ENCODE peak calls at places on chromosomes 4 and X, in six cellular contexts. One of them, this sample, is unnamed.

GRCh38 chrX:35890699-35891098 is 28.8 kb upstream of the CFAP47 start:
- DNase-seq in mesendoderm: peak; percentile 75
- DNase-seq in trophoblast cell: peak; percentile 30
- DNase-seq in H9: peak; percentile 59
- DNase-seq in IMR-90: peak; percentile 11
- DNase-seq in neuronal stem cell: peak; percentile 9
- DNase-seq in this sample: peak; percentile 47

GRCh38 chr4:174256277-174256713 is 27.2 kb downstream of the FBXO8 start:
- DNase-seq in mesendoderm: no peak
- DNase-seq in neuronal stem cell: no peak
- DNase-seq in trophoblast cell: no peak
- DNase-seq in IMR-90: peak; percentile 63
- DNase-seq in H9: no peak
- DNase-seq in this sample: no peak

GRCh38 chr4:128737098-128737513 is 72.4 kb upstream of the JADE1 start:
- DNase-seq in trophoblast cell: no peak
- DNase-seq in H9: peak; percentile 29
- DNase-seq in mesendoderm: peak; percentile 32
- DNase-seq in neuronal stem cell: no peak
- DNase-seq in IMR-90: no peak
- DNase-seq in this sample: no peak

GRCh38 chr4:82886145-82886942 is 4.6 kb downstream of the SEC31A start:
- DNase-seq in H9: no peak
- DNase-seq in IMR-90: no peak
- DNase-seq in trophoblast cell: no peak
- DNase-seq in mesendoderm: no peak
- DNase-seq in neuronal stem cell: no peak
- DNase-seq in this sample: no peak

GRCh38 chr4:149521611-149522010 is 294.0 kb downstream of the IQCM start:
- DNase-seq in neuronal stem cell: peak; percentile 2
- DNase-seq in trophoblast cell: no peak
- DNase-seq in IMR-90: no peak
- DNase-seq in mesendoderm: no peak
- DNase-seq in H9: no peak
- DNase-seq in this sample: no peak

GRCh38 chr4:121728798-121729226 is 32.0 kb upstream of the ANXA5 start:
- DNase-seq in IMR-90: peak; percentile 89
- DNase-seq in neuronal stem cell: no peak
- DNase-seq in trophoblast cell: peak; percentile 50
- DNase-seq in mesendoderm: no peak
- DNase-seq in H9: no peak
- DNase-seq in this sample: no peak

GRCh38 chr4:1154523-1155182 is 17.7 kb downstream of the SPON2 start:
- DNase-seq in mesendoderm: no peak
- DNase-seq in H9: no peak
- DNase-seq in neuronal stem cell: no peak
- DNase-seq in trophoblast cell: no peak
- DNase-seq in IMR-90: peak; percentile 25
- DNase-seq in this sample: no peak

GRCh38 chr4:13264126-13264525 is 220.0 kb downstream of the RAB28 start:
- DNase-seq in H9: no peak
- DNase-seq in mesendoderm: no peak
- DNase-seq in trophoblast cell: no peak
- DNase-seq in IMR-90: no peak
- DNase-seq in neuronal stem cell: no peak
- DNase-seq in this sample: no peak

GRCh38 chrX:65667503-65668355 is at the start of gene MSN:
- DNase-seq in mesendoderm: peak; percentile 67
- DNase-seq in neuronal stem cell: peak; percentile 23
- DNase-seq in H9: peak; percentile 57
- DNase-seq in IMR-90: peak; percentile 35
- DNase-seq in trophoblast cell: no peak
- DNase-seq in this sample: peak; percentile 64

GRCh38 chr4:119664168-119664907 is 35.7 kb upstream of the PDE5A start:
- DNase-seq in neuronal stem cell: no peak
- DNase-seq in mesendoderm: no peak
- DNase-seq in IMR-90: peak; percentile 30
- DNase-seq in H9: no peak
- DNase-seq in trophoblast cell: no peak
- DNase-seq in this sample: no peak

GRCh38 chrX:154369453-154370299 is 4.8 kb downstream of the FLNA start:
- DNase-seq in H9: peak; percentile 88
- DNase-seq in trophoblast cell: peak; percentile 33
- DNase-seq in IMR-90: peak; percentile 95
- DNase-seq in mesendoderm: peak; percentile 95
- DNase-seq in neuronal stem cell: peak; percentile 84
- DNase-seq in this sample: no peak
- H2BK5ac ChIP-seq in H9: no peak overlapping the region
- H2BK5ac ChIP-seq in trophoblast cell: peak overlapping the region; percentile 98
- H2BK5ac ChIP-seq in IMR-90: peak overlapping the region; percentile 98
- H2BK5ac ChIP-seq in mesendoderm: peak overlapping the region; percentile 95
- H2BK5ac ChIP-seq in neuronal stem cell: peak overlapping the region; percentile 93
- H2BK5ac ChIP-seq in this sample: peak overlapping the region; percentile 96

GRCh38 chr4:52825311-52826090 is 36.6 kb upstream of the RASL11B start:
- DNase-seq in H9: peak; percentile 17
- DNase-seq in trophoblast cell: peak; percentile 27
- DNase-seq in mesendoderm: peak; percentile 47
- DNase-seq in neuronal stem cell: no peak
- DNase-seq in IMR-90: peak; percentile 10
- DNase-seq in this sample: no peak

GRCh38 chr4:52824270-52824602 is 37.9 kb upstream of the RASL11B start:
- DNase-seq in H9: peak; percentile 20
- DNase-seq in IMR-90: no peak
- DNase-seq in mesendoderm: no peak
- DNase-seq in trophoblast cell: no peak
- DNase-seq in neuronal stem cell: no peak
- DNase-seq in this sample: no peak

GRCh38 chr4:52823478-52824092 is 38.5 kb upstream of the RASL11B start:
- DNase-seq in trophoblast cell: no peak
- DNase-seq in H9: no peak
- DNase-seq in neuronal stem cell: no peak
- DNase-seq in IMR-90: peak; percentile 47
- DNase-seq in mesendoderm: no peak
- DNase-seq in this sample: no peak

GRCh38 chr4:52822583-52823477 is 39.3 kb upstream of the RASL11B start:
- DNase-seq in trophoblast cell: no peak
- DNase-seq in IMR-90: peak; percentile 76
- DNase-seq in neuronal stem cell: no peak
- DNase-seq in H9: no peak
- DNase-seq in mesendoderm: no peak
- DNase-seq in this sample: no peak

GRCh38 chr4:52824603-52825310 is 37.4 kb upstream of the RASL11B start:
- DNase-seq in IMR-90: peak; percentile 85
- DNase-seq in H9: peak; percentile 21
- DNase-seq in neuronal stem cell: no peak
- DNase-seq in mesendoderm: peak; percentile 60
- DNase-seq in trophoblast cell: peak; percentile 30
- DNase-seq in this sample: no peak
- H2BK5ac ChIP-seq in IMR-90: peak overlapping the region; percentile 40
- H2BK5ac ChIP-seq in H9: no peak overlapping the region
- H2BK5ac ChIP-seq in neuronal stem cell: no peak overlapping the region
- H2BK5ac ChIP-seq in mesendoderm: no peak overlapping the region
- H2BK5ac ChIP-seq in trophoblast cell: peak overlapping the region; percentile 26
- H2BK5ac ChIP-seq in this sample: peak overlapping the region; percentile 48

DNA sequence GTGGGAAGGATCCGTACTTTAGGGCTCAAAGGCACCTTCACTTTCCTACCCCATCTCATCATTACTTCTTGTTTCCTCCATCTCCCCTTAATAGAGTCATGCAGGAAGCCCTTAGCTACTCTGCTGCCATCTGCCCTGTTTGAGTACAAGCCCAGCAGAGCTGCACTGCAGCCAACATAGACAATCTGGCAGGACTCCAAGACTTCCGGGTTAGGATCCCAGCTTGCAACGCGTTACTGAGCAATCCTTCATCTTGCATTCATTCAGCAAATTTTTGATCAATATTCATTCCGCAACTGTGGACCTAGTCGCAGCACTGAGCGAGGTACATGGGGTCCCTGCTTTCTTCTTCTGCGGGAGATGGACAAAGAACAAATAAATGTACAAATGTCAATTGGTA is 344.9 kb downstream of the BCOR start:
- DNase-seq in mesendoderm: no peak
- DNase-seq in trophoblast cell: no peak
- DNase-seq in neuronal stem cell: no peak
- DNase-seq in H9: no peak
- DNase-seq in IMR-90: peak; percentile 29
- DNase-seq in this sample: no peak
- H2BK5ac ChIP-seq in mesendoderm: no peak overlapping the region
- H2BK5ac ChIP-seq in trophoblast cell: no peak overlapping the region
- H2BK5ac ChIP-seq in neuronal stem cell: no peak overlapping the region
- H2BK5ac ChIP-seq in H9: no peak overlapping the region
- H2BK5ac ChIP-seq in IMR-90: no peak overlapping the region
- H2BK5ac ChIP-seq in this sample: no peak overlapping the region

GRCh38 chrX:63679432-63679831 is 105.6 kb downstream of the ARHGEF9 start:
- DNase-seq in neuronal stem cell: no peak
- DNase-seq in mesendoderm: no peak
- DNase-seq in IMR-90: no peak
- DNase-seq in trophoblast cell: no peak
- DNase-seq in H9: no peak
- DNase-seq in this sample: no peak
- H2BK5ac ChIP-seq in neuronal stem cell: no peak overlapping the region
- H2BK5ac ChIP-seq in mesendoderm: no peak overlapping the region
- H2BK5ac ChIP-seq in IMR-90: no peak overlapping the region
- H2BK5ac ChIP-seq in trophoblast cell: no peak overlapping the region
- H2BK5ac ChIP-seq in H9: no peak overlapping the region
- H2BK5ac ChIP-seq in this sample: no peak overlapping the region

GRCh38 chrX:16606142-16606720 is 43.7 kb upstream of the S100G start:
- DNase-seq in H9: no peak
- DNase-seq in mesendoderm: no peak
- DNase-seq in IMR-90: no peak
- DNase-seq in trophoblast cell: peak; percentile 34
- DNase-seq in neuronal stem cell: no peak
- DNase-seq in this sample: no peak

GRCh38 chrX:16610121-16610565 is 39.8 kb upstream of the S100G start:
- DNase-seq in H9: no peak
- DNase-seq in neuronal stem cell: no peak
- DNase-seq in trophoblast cell: no peak
- DNase-seq in mesendoderm: no peak
- DNase-seq in IMR-90: peak; percentile 74
- DNase-seq in this sample: no peak

GRCh38 chrX:16603822-16604221 is 46.1 kb upstream of the S100G start:
- DNase-seq in H9: no peak
- DNase-seq in trophoblast cell: no peak
- DNase-seq in IMR-90: no peak
- DNase-seq in neuronal stem cell: no peak
- DNase-seq in mesendoderm: no peak
- DNase-seq in this sample: no peak

GRCh38 chrX:16601885-16602284 is 48.1 kb upstream of the S100G start:
- DNase-seq in IMR-90: no peak
- DNase-seq in mesendoderm: no peak
- DNase-seq in H9: no peak
- DNase-seq in neuronal stem cell: no peak
- DNase-seq in trophoblast cell: no peak
- DNase-seq in this sample: no peak

GRCh38 chrX:16604300-16604699 is 45.7 kb upstream of the S100G start:
- DNase-seq in mesendoderm: no peak
- DNase-seq in H9: no peak
- DNase-seq in neuronal stem cell: no peak
- DNase-seq in IMR-90: no peak
- DNase-seq in trophoblast cell: peak; percentile 1
- DNase-seq in this sample: no peak
- H2BK5ac ChIP-seq in mesendoderm: no peak overlapping the region
- H2BK5ac ChIP-seq in H9: no peak overlapping the region
- H2BK5ac ChIP-seq in neuronal stem cell: no peak overlapping the region
- H2BK5ac ChIP-seq in IMR-90: peak overlapping the region; percentile 64
- H2BK5ac ChIP-seq in trophoblast cell: no peak overlapping the region
- H2BK5ac ChIP-seq in this sample: no peak overlapping the region

GRCh38 chr4:151176711-151177110 is 77.3 kb downstream of the RPS3A start:
- DNase-seq in H9: no peak
- DNase-seq in mesendoderm: no peak
- DNase-seq in IMR-90: no peak
- DNase-seq in neuronal stem cell: no peak
- DNase-seq in trophoblast cell: no peak
- DNase-seq in this sample: no peak

GRCh38 chr4:151184523-151185458 is 85.4 kb downstream of the RPS3A start:
- DNase-seq in neuronal stem cell: no peak
- DNase-seq in mesendoderm: peak; percentile 18
- DNase-seq in trophoblast cell: peak; percentile 42
- DNase-seq in H9: no peak
- DNase-seq in IMR-90: peak; percentile 89
- DNase-seq in this sample: no peak

GRCh38 chr4:151182455-151182854 is 83.0 kb downstream of the RPS3A start:
- DNase-seq in IMR-90: no peak
- DNase-seq in trophoblast cell: no peak
- DNase-seq in mesendoderm: no peak
- DNase-seq in neuronal stem cell: no peak
- DNase-seq in H9: no peak
- DNase-seq in this sample: no peak
- H2BK5ac ChIP-seq in IMR-90: no peak overlapping the region
- H2BK5ac ChIP-seq in trophoblast cell: no peak overlapping the region
- H2BK5ac ChIP-seq in mesendoderm: no peak overlapping the region
- H2BK5ac ChIP-seq in neuronal stem cell: no peak overlapping the region
- H2BK5ac ChIP-seq in H9: no peak overlapping the region
- H2BK5ac ChIP-seq in this sample: no peak overlapping the region

GRCh38 chr4:73468170-73468569 is 13.4 kb upstream of the AFM start:
- DNase-seq in trophoblast cell: no peak
- DNase-seq in IMR-90: no peak
- DNase-seq in H9: no peak
- DNase-seq in mesendoderm: no peak
- DNase-seq in neuronal stem cell: no peak
- DNase-seq in this sample: no peak
- H2BK5ac ChIP-seq in trophoblast cell: no peak overlapping the region
- H2BK5ac ChIP-seq in IMR-90: no peak overlapping the region
- H2BK5ac ChIP-seq in H9: no peak overlapping the region
- H2BK5ac ChIP-seq in mesendoderm: no peak overlapping the region
- H2BK5ac ChIP-seq in neuronal stem cell: no peak overlapping the region
- H2BK5ac ChIP-seq in this sample: no peak overlapping the region

This sample was measured in H1.